ENCODE peak calls at places on chromosomes 11 and 22, in seven cellular contexts. H, X, F, Z, P, A and V are unnamed samples.
A peak's percentile ranks its signal among the peaks of the same experiment; 100 is the strongest.

GRCh38 chr22:47452184-47452583 is 689.7 kb downstream of the TBC1D22A start:
- DNase-seq in H (peak; percentile 68), X (no peak), F (no peak), Z (no peak), P (no peak), A (peak; percentile 43), V (peak; percentile 14)

GRCh38 chr22:37088750-37089408 is 20.6 kb downstream of the TMPRSS6 start:
- DNase-seq in H (no peak), X (no peak), F (no peak), Z (peak; percentile 54), P (no peak), A (no peak), V (peak; percentile 48)

GRCh38 chr11:63564785-63565350 is 1.7 kb upstream of the PLAAT2 start:
- DNase-seq in H (no peak), X (no peak), F (peak; percentile 65), Z (no peak), P (no peak), A (no peak), V (no peak)

GRCh38 chr11:16607675-16608644 is 130.5 kb upstream of the C11orf58 start:
- DNase-seq in H (peak; percentile 65), X (peak; percentile 58), F (peak; percentile 51), Z (peak; percentile 10), P (no peak), A (peak; percentile 78), V (no peak)

GRCh38 chr11:122105009-122105828 is 10.8 kb downstream of the BLID start:
- DNase-seq in H (no peak), X (no peak), F (no peak), Z (no peak), P (no peak), A (peak; percentile 15), V (no peak)

GRCh38 chr11:93528757-93529639 is 14.2 kb downstream of the SMCO4 start:
- DNase-seq in H (no peak), X (no peak), F (no peak), Z (no peak), P (no peak), A (no peak), V (no peak)

GRCh38 chr22:41048791-41049717 is 43.3 kb upstream of the EP300 start:
- DNase-seq in H (peak; percentile 95), X (peak; percentile 22), F (peak; percentile 61), Z (no peak), P (peak; percentile 79), A (peak; percentile 53), V (no peak)

GRCh38 chr11:116606060-116606459 is 166.7 kb downstream of the BUD13 start:
- DNase-seq in H (peak; percentile 4), X (no peak), F (no peak), Z (no peak), P (no peak), A (no peak), V (no peak)

GRCh38 chr11:119254239-119254638 is 48.1 kb downstream of the CBL start:
- DNase-seq in H (no peak), X (no peak), F (no peak), Z (no peak), P (no peak), A (no peak), V (peak; percentile 89)

GRCh38 chr22:44702479-44703219 is 645 bp downstream of the PRR5 start:
- DNase-seq in H (peak; percentile 62), X (peak; percentile 37), F (no peak), Z (no peak), P (no peak), A (peak; percentile 67), V (peak; percentile 37)

GRCh38 chr11:70637186-70637800 is 239.0 kb downstream of the CTTN start:
- DNase-seq in H (no peak), X (no peak), F (no peak), Z (no peak), P (no peak), A (no peak), V (no peak)

GRCh38 chr11:69374110-69374981 is 80.4 kb downstream of the MYEOV start:
- DNase-seq in H (peak; percentile 6), X (peak; percentile 23), F (no peak), Z (no peak), P (no peak), A (no peak), V (no peak)

GRCh38 chr11:74018331-74019005 is 9.6 kb upstream of the UCP3 start:
- DNase-seq in H (no peak), X (no peak), F (peak; percentile 94), Z (no peak), P (peak; percentile 59), A (no peak), V (no peak)

DNA sequence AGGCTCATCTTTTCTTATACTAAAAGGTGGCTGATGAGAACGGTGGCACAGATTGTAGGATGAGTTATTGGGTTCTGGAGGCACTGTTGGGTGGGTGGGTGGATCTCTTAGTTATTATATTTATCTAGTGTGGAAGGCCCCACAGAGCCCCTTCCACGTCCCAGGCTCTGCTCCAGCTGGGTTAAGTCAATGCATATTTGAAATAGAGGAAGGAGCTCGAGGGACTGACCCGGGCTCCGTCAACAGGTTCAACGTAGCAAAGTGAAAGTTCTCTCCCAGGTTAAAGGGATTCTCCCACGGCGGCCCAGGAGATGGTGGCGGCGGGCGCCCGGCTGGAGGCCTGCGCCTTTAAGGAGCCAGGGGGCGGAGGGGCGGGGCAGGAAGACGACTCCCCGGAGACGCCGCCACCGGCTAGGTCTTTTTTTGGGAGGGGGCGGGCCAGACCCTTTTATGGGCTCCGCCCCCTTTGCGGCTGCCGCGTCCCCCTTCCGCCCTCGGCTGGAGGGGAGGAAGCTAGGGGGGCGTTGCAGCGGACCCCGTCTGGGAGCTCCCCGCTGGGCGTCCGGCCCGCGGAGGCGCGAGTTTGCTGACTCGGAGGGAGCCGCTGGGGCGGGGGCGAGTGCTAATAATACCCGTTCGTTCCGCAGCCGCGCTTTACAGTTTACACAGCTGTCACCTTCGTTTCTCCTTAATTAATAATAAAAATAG is 1.5 kb upstream of the INPPL1 start:
- DNase-seq in H (peak; percentile 96), X (peak; percentile 91), F (peak; percentile 98), Z (peak; percentile 93), P (peak; percentile 53), A (peak; percentile 96), V (peak; percentile 97)
- TF ChIP-seq CTCF in H (no peak), X (peak; percentile 16), F (peak; percentile 44), Z (no peak), P (peak; percentile 24), A (no peak), V (no peak)

GRCh38 chr11:47433157-47433556 is 6.9 kb upstream of the PSMC3 start:
- DNase-seq in H (no peak), X (no peak), F (no peak), Z (no peak), P (peak; percentile 52), A (no peak), V (no peak)
- TF ChIP-seq CTCF in H (no peak), X (no peak), F (no peak), Z (no peak), P (no peak), A (no peak), V (no peak)

GRCh38 chr11:132310390-132311375 is 940.3 kb downstream of the NTM start:
- DNase-seq in H (no peak), X (no peak), F (no peak), Z (peak; percentile 41), P (no peak), A (no peak), V (no peak)

GRCh38 chr11:132311703-132312102 is 941.3 kb downstream of the NTM start:
- DNase-seq in H (no peak), X (no peak), F (no peak), Z (no peak), P (no peak), A (no peak), V (no peak)

GRCh38 chr11:132307309-132308020 is 937.0 kb downstream of the NTM start:
- DNase-seq in H (no peak), X (no peak), F (no peak), Z (no peak), P (no peak), A (no peak), V (no peak)

GRCh38 chr11:132312161-132312560 is 941.7 kb downstream of the NTM start:
- DNase-seq in H (no peak), X (no peak), F (no peak), Z (no peak), P (peak; percentile 4), A (no peak), V (no peak)

DNA sequence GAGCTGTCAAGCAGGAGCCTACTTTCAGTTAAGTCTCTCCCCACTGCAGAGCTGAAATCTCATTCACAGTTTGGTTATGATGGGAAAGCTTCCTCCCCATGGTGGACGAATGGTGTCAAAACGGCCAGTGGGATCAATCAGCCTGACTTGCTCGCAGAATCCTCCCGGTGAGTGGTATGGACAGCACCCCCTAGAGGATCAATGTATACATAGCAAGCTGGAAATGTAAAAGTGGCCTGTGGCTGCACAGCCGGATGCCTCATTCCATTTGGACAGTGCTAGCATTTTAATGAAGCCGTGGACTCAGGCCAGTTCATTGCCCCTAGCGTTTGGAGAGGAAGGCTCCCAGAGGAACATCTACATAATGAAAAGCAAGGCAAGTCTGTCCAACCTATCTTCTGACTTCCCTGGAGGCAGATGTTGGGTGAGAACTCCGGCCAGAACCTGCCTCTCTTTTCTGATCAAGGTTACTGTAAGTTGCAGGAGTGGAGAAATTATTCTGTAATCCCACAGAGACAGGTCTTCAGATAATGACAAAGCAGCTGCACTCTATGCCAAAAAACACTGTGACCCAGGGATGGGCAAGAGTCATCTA is 942.3 kb downstream of the NTM start:
- DNase-seq in H (peak; percentile 21), X (peak; percentile 24), F (no peak), Z (peak; percentile 52), P (peak; percentile 2), A (peak; percentile 45), V (peak; percentile 4)
- TF ChIP-seq CTCF in H (peak; percentile 79), X (peak; percentile 93), F (peak; percentile 37), Z (peak; percentile 39), P (peak; percentile 58), A (peak; percentile 73), V (peak; percentile 20)

GRCh38 chr11:65870307-65870658 is 2.3 kb downstream of the EFEMP2 start:
- DNase-seq in H (no peak), X (no peak), F (peak; percentile 48), Z (no peak), P (no peak), A (no peak), V (no peak)

GRCh38 chr11:65873280-65874156 is 918 bp upstream of the EFEMP2 start:
- DNase-seq in H (peak; percentile 95), X (peak; percentile 92), F (peak; percentile 96), Z (peak; percentile 97), P (no peak), A (peak; percentile 97), V (peak; percentile 97)

GRCh38 chr11:65870706-65871681 is 1.6 kb downstream of the EFEMP2 start:
- DNase-seq in H (no peak), X (no peak), F (peak; percentile 53), Z (no peak), P (no peak), A (no peak), V (no peak)

GRCh38 chr11:65872555-65873279 is at the start of gene EFEMP2:
- DNase-seq in H (no peak), X (peak; percentile 55), F (peak; percentile 64), Z (no peak), P (no peak), A (no peak), V (no peak)

DNA sequence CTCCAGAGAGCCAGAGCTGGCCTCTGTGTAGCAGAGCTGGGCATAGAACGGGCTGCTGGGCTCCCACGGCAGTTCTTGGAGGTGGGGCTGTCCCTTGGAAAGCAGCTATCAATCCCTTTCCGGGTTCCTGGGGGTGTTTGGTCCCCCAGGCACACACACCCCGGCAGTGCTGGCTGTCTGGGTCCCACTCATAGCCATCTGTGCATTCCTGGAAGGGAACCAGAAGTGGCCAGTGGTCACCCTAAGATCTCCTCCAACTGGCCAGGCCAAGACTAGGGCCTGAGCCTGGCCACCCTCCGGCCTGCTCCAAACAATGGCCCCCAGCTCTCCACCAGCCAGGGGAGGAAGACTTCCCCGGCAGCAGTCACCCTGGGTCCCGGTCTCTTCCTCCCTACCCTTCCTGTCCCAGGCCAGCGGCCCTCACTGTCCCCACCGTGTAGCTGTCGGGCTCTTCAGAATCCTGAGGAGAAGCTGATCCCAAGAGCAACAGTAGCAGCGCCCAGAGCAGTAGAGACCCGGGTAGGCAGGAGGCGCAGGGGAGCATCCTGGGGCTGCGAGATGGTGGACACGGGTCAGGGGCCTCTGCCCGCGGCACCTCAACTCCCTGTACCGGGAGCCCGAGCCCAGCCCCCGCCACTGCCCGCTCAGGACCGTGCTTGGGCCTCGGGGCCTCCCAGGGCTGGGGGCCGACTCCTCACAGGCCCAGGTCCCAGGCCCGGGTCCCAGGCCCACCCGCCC is 620 bp downstream of the EFEMP2 start:
- DNase-seq in H (peak; percentile 55), X (peak; percentile 56), F (peak; percentile 57), Z (no peak), P (no peak), A (peak; percentile 56), V (no peak)
- TF ChIP-seq CTCF in H (peak; percentile 27), X (no peak), F (no peak), Z (no peak), P (peak; percentile 35), A (no peak), V (no peak)